ENCODE peak calls at places on chromosomes 12 and 14, in four cellular contexts. G, T, I and M are unnamed samples.
A peak's percentile ranks its signal among the peaks of the same experiment; 100 is the strongest.

GRCh38 chr14:50941151-50941550 is 3.1 kb downstream of the PYGL start:
- DNase-seq in G (no peak), T (no peak), I (no peak), M (peak; percentile 36)

GRCh38 chr12:25733541-25733940 is 180.5 kb upstream of the LMNTD1 start:
- DNase-seq in G (no peak), T (no peak), I (no peak), M (no peak)

GRCh38 chr14:96217381-96217913 is 12.8 kb downstream of the BDKRB2 start:
- DNase-seq in G (peak; percentile 20), T (no peak), I (no peak), M (no peak)

GRCh38 chr14:77154421-77154820 is 12.8 kb upstream of the ZDHHC22 start:
- DNase-seq in G (no peak), T (no peak), I (no peak), M (no peak)

GRCh38 chr14:95663226-95663797 is 22.9 kb upstream of the TCL1B start:
- DNase-seq in G (no peak), T (peak; percentile 31), I (no peak), M (no peak)

GRCh38 chr14:68684466-68685418 is 108.1 kb downstream of the ZFP36L1 start:
- DNase-seq in G (no peak), T (no peak), I (no peak), M (no peak)

GRCh38 chr12:49979791-49980190 is 7.0 kb downstream of the AQP6 start:
- DNase-seq in G (no peak), T (no peak), I (no peak), M (no peak)

GRCh38 chr12:124457287-124458219 is 109.9 kb downstream of the NCOR2 start:
- DNase-seq in G (peak; percentile 29), T (no peak), I (peak; percentile 69), M (peak; percentile 28)

GRCh38 chr12:70788774-70789173 is 131.8 kb downstream of the PTPRR start:
- DNase-seq in G (no peak), T (no peak), I (no peak), M (no peak)

GRCh38 chr12:59834659-59835474 is 239.0 kb downstream of the SLC16A7 start:
- DNase-seq in G (no peak), T (no peak), I (peak; percentile 49), M (peak; percentile 67)

GRCh38 chr12:107404981-107405380 is 280.6 kb upstream of the PWP1 start:
- DNase-seq in G (peak; percentile 11), T (no peak), I (no peak), M (peak; percentile 76)

GRCh38 chr12:27549801-27550652 is 26.0 kb downstream of the PPFIBP1 start:
- DNase-seq in G (peak; percentile 89), T (peak; percentile 91), I (peak; percentile 99), M (peak; percentile 99)

GRCh38 chr12:54431911-54432814 is 13.1 kb upstream of the ITGA5 start:
- DNase-seq in G (peak; percentile 42), T (peak; percentile 74), I (peak; percentile 91), M (no peak)

GRCh38 chr14:68767248-68767645 is 25.6 kb downstream of the ZFP36L1 start:
- DNase-seq in G (no peak), T (no peak), I (no peak), M (no peak)

GRCh38 chr14:105854600-105855245 is 328.3 kb downstream of the TMEM121 start:
- DNase-seq in G (no peak), T (no peak), I (no peak), M (no peak)

GRCh38 chr12:52566847-52567291 is 6.8 kb downstream of the KRT74 start:
- DNase-seq in G (no peak), T (no peak), I (no peak), M (no peak)

GRCh38 chr12:52564582-52564981 is 9.1 kb downstream of the KRT74 start:
- DNase-seq in G (peak; percentile 94), T (no peak), I (no peak), M (no peak)

GRCh38 chr12:52557481-52557880 is 4.5 kb upstream of the KRT71 start:
- DNase-seq in G (no peak), T (no peak), I (no peak), M (no peak)

GRCh38 chr12:52559979-52560378 is 7.0 kb upstream of the KRT71 start:
- DNase-seq in G (no peak), T (no peak), I (no peak), M (no peak)

GRCh38 chr12:52561880-52562449 is 9.0 kb upstream of the KRT71 start:
- DNase-seq in G (peak; percentile 65), T (no peak), I (no peak), M (peak; percentile 15)
- TF ChIP-seq CTCF in G (no peak), T (peak; percentile 23), I (peak; percentile 48), M (peak; percentile 51)

GRCh38 chr12:64720884-64721283 is 38.3 kb downstream of the GNS start:
- DNase-seq in G (no peak), T (no peak), I (no peak), M (no peak)

GRCh38 chr12:64718649-64719048 is 40.6 kb downstream of the GNS start:
- DNase-seq in G (no peak), T (no peak), I (no peak), M (no peak)

GRCh38 chr12:64724201-64724745 is 34.9 kb downstream of the GNS start:
- DNase-seq in G (no peak), T (no peak), I (no peak), M (peak; percentile 38)

GRCh38 chr12:64723630-64724029 is 35.6 kb downstream of the GNS start:
- DNase-seq in G (no peak), T (no peak), I (no peak), M (no peak)

DNA sequence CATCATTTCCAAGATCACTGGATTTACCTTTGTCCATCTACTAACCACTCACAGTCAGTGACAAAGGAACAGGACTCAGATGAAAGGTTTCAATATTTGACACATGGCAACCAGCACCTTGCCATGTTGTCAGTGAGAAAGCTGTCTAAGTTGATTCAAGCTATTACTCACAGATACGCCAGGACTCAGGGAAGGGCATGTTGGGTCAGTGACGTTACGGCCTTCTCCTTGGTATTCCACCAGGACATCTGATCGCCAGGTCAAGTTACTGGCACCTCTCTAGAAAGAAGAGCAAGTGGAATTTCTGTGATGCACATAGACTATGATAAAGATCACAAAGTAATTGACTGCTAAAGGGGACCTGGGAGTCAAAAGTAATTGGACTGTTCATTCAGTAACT is 36.4 kb downstream of the GNS start:
- DNase-seq in G (no peak), T (no peak), I (no peak), M (no peak)
- H3K4me3 ChIP-seq in G (no peak overlapping the region), T (no peak overlapping the region), I (no peak overlapping the region), M (no peak overlapping the region)

GRCh38 chr14:48735607-48736006 is 850.6 kb downstream of the RPS29 start:
- DNase-seq in G (no peak), T (no peak), I (no peak), M (no peak)
- TF ChIP-seq CTCF in G (no peak), T (no peak), I (no peak), M (no peak)

DNA sequence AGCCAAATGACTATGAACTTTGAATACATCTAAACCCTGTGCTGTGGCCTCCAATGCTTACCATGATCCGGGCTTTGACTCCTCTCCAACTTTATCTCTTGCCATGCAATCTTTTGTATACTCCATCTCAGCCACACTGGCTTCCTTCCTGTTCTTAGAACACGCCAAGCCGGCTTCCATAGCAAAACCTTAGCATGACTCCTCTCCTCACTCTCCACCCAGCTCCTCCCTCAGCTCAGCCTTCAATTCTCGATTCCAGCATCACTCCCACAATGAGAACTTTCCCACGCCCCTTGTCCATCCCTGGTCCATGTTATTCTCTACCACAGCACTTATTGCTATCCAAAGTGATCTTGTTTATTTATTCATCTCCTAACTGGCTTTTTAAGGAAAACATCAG is 228.4 kb downstream of the NTF3 start:
- DNase-seq in G (no peak), T (no peak), I (no peak), M (no peak)
- H3K4me3 ChIP-seq in G (no peak overlapping the region), T (no peak overlapping the region), I (no peak overlapping the region), M (no peak overlapping the region)

GRCh38 chr14:64210211-64210610 is 84.0 kb downstream of the ESR2 start:
- DNase-seq in G (no peak), T (no peak), I (no peak), M (no peak)

GRCh38 chr14:64212666-64213065 is 81.5 kb downstream of the ESR2 start:
- DNase-seq in G (no peak), T (no peak), I (no peak), M (no peak)

GRCh38 chr14:64209428-64210165 is 84.6 kb downstream of the ESR2 start:
- DNase-seq in G (no peak), T (no peak), I (peak; percentile 69), M (peak; percentile 49)

GRCh38 chr14:64208981-64209380 is 85.2 kb downstream of the ESR2 start:
- DNase-seq in G (no peak), T (no peak), I (no peak), M (no peak)

DNA sequence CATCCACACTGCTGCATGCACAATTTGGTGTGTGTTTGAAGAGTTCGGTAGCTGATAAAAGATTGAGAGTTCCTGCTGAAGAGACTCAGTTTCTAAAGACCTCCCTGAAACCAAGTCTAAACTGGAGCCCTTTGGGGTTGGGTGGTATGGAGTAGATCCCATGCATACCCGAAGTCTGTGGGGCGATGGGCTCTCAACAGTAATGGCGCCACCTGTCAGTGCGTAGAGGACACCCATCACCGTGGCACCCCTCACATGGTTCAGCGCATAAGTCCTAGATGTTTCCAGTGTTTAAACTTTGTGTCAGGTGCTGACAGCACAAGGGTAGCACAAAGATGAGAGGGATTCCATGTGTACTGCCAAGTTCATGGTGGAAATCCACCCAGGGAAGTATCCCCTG is 85.9 kb downstream of the ESR2 start:
- DNase-seq in G (no peak), T (no peak), I (no peak), M (no peak)
- TF ChIP-seq CTCF in G (no peak), T (no peak), I (no peak), M (no peak)

GRCh38 chr12:11778703-11779102 is 129.2 kb downstream of the ETV6 start:
- DNase-seq in G (no peak), T (no peak), I (no peak), M (no peak)
- H3K4me3 ChIP-seq in G (no peak overlapping the region), T (no peak overlapping the region), I (no peak overlapping the region), M (no peak overlapping the region)

DNA sequence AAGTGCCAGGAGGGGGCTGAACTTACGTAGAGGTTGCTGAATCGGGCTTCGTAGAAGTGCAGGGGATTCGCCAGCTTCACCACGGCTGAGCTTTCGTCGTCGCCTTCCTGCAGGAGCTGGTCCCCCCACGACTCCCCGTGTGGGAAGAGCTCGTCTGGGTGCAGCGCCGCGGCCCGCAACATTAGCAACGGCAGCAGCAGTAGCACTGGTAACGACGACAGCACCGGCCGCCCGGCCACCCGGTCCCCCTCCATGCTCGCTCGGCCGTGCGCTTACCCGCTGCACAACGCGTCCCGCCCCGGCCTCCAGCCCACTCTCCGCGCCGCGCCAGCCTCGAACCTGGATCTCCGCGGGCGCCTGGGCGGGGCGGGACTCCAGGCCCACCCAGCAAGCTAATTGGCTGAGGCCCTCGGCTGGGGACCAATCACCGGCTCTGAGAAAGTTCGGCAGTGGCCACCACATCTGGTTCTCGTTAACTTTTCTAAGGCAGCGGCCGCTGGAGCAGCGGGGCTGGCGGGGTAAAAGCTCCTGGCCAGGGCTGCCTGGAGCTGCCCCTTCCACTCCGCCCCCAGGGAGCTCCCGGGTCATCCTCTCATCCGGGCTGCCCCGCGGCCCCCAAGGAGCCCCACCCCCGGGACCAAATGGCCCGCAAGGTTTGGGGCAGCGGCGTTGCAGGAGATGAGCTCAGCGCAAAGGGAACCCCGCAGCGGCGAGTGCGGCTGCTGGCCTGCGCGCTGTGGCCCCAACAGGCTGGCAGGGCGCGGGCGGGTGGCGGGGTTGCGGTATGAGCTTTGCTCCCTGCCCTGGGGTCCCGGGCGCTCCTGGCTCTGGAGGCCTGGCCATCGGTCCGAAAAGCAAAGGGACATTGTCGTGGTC is at the start of gene NID2:
- DNase-seq in G (peak; percentile 89), T (peak; percentile 86), I (peak; percentile 98), M (peak; percentile 97)
- TF ChIP-seq CTCF in G (no peak), T (no peak), I (peak; percentile 4), M (peak; percentile 23)

GRCh38 chr12:4562034-4562657 is at the start of gene DYRK4:
- DNase-seq in G (peak; percentile 88), T (peak; percentile 82), I (peak; percentile 82), M (peak; percentile 89)
- H3K4me3 ChIP-seq in G (no peak within 1 kb of the TSS), T (no peak within 1 kb of the TSS), I (peak within 1 kb of the TSS; percentile 52), M (peak within 1 kb of the TSS; percentile 53)